ENCODE peak calls at places on chromosomes 4 and X, in five cellular contexts. One of them, this sample, is unnamed.

GRCh38 chr4:169957785-169958184 is 68.4 kb downstream of the MFAP3L start:
- DNase-seq in OCI-M1: no peak
- DNase-seq in RCC 7860: no peak
- DNase-seq in fibroblast of mammary gland: no peak
- DNase-seq in anterior cingulate cortex: no peak
- DNase-seq in this sample: no peak

GRCh38 chr4:81722229-81722900 is 250.7 kb upstream of the RASGEF1B start:
- DNase-seq in fibroblast of mammary gland: no peak
- DNase-seq in OCI-M1: no peak
- DNase-seq in RCC 7860: no peak
- DNase-seq in anterior cingulate cortex: no peak
- DNase-seq in this sample: no peak

GRCh38 chr4:10971800-10972398 is 287.3 kb upstream of the CLNK start:
- DNase-seq in anterior cingulate cortex: no peak
- DNase-seq in OCI-M1: no peak
- DNase-seq in fibroblast of mammary gland: no peak
- DNase-seq in RCC 7860: no peak
- DNase-seq in this sample: no peak

GRCh38 chr4:116118216-116118615 is 967.2 kb downstream of the TRAM1L1 start:
- DNase-seq in OCI-M1: peak; percentile 4
- DNase-seq in RCC 7860: no peak
- DNase-seq in fibroblast of mammary gland: no peak
- DNase-seq in anterior cingulate cortex: no peak
- DNase-seq in this sample: no peak

GRCh38 chr4:146308951-146309350 is 94.6 kb downstream of the REELD1 start:
- DNase-seq in anterior cingulate cortex: no peak
- DNase-seq in OCI-M1: no peak
- DNase-seq in RCC 7860: no peak
- DNase-seq in fibroblast of mammary gland: no peak
- DNase-seq in this sample: no peak

GRCh38 chr4:102554482-102554881 is 53.3 kb downstream of the NFKB1 start:
- DNase-seq in RCC 7860: peak; percentile 66
- DNase-seq in anterior cingulate cortex: peak; percentile 9
- DNase-seq in fibroblast of mammary gland: peak; percentile 89
- DNase-seq in OCI-M1: no peak
- DNase-seq in this sample: no peak

GRCh38 chr4:99366491-99366890 is 13.9 kb upstream of the ADH1C start:
- DNase-seq in OCI-M1: no peak
- DNase-seq in RCC 7860: no peak
- DNase-seq in fibroblast of mammary gland: no peak
- DNase-seq in anterior cingulate cortex: no peak
- DNase-seq in this sample: no peak

GRCh38 chr4:77293426-77293825 is 136.4 kb downstream of the CCNG2 start:
- DNase-seq in RCC 7860: no peak
- DNase-seq in OCI-M1: no peak
- DNase-seq in fibroblast of mammary gland: no peak
- DNase-seq in anterior cingulate cortex: no peak
- DNase-seq in this sample: no peak

GRCh38 chr4:142274137-142274536 is 572.0 kb downstream of the INPP4B start:
- DNase-seq in fibroblast of mammary gland: peak; percentile 62
- DNase-seq in anterior cingulate cortex: no peak
- DNase-seq in OCI-M1: no peak
- DNase-seq in RCC 7860: peak; percentile 24
- DNase-seq in this sample: no peak

GRCh38 chr4:23958749-23959148 is 68.9 kb upstream of the PPARGC1A start:
- DNase-seq in fibroblast of mammary gland: no peak
- DNase-seq in OCI-M1: no peak
- DNase-seq in RCC 7860: no peak
- DNase-seq in anterior cingulate cortex: no peak
- DNase-seq in this sample: no peak

GRCh38 chrX:154544885-154545284 is 1.8 kb downstream of the G6PD start:
- DNase-seq in RCC 7860: no peak
- DNase-seq in fibroblast of mammary gland: no peak
- DNase-seq in anterior cingulate cortex: no peak
- DNase-seq in OCI-M1: no peak
- DNase-seq in this sample: no peak

GRCh38 chr4:54586343-54586953 is 71.3 kb upstream of the KIT start:
- DNase-seq in OCI-M1: peak; percentile 70
- DNase-seq in fibroblast of mammary gland: peak; percentile 36
- DNase-seq in RCC 7860: peak; percentile 53
- DNase-seq in anterior cingulate cortex: no peak
- DNase-seq in this sample: no peak

GRCh38 chrX:46588263-46588662 is 14.7 kb downstream of the CHST7 start:
- DNase-seq in RCC 7860: peak; percentile 26
- DNase-seq in fibroblast of mammary gland: peak; percentile 67
- DNase-seq in anterior cingulate cortex: peak; percentile 33
- DNase-seq in OCI-M1: no peak
- DNase-seq in this sample: peak; percentile 5

GRCh38 chrX:13487731-13488505 is 81.5 kb upstream of the EGFL6 start:
- DNase-seq in OCI-M1: peak; percentile 77
- DNase-seq in fibroblast of mammary gland: peak; percentile 94
- DNase-seq in anterior cingulate cortex: no peak
- DNase-seq in RCC 7860: peak; percentile 71
- DNase-seq in this sample: peak; percentile 55

GRCh38 chr4:30553721-30554120 is 166.4 kb upstream of the PCDH7 start:
- DNase-seq in fibroblast of mammary gland: no peak
- DNase-seq in anterior cingulate cortex: no peak
- DNase-seq in OCI-M1: peak; percentile 66
- DNase-seq in RCC 7860: no peak
- DNase-seq in this sample: no peak

GRCh38 chrX:14497184-14497666 is 32.1 kb upstream of the GLRA2 start:
- DNase-seq in OCI-M1: peak; percentile 79
- DNase-seq in RCC 7860: no peak
- DNase-seq in fibroblast of mammary gland: peak; percentile 19
- DNase-seq in anterior cingulate cortex: no peak
- DNase-seq in this sample: peak; percentile 17

GRCh38 chrX:17519349-17519748 is 144.3 kb downstream of the NHS start:
- DNase-seq in anterior cingulate cortex: no peak
- DNase-seq in fibroblast of mammary gland: peak; percentile 57
- DNase-seq in OCI-M1: no peak
- DNase-seq in RCC 7860: no peak
- DNase-seq in this sample: no peak

GRCh38 chrX:103063918-103064434 is at the start of gene BEX1:
- DNase-seq in fibroblast of mammary gland: peak; percentile 23
- DNase-seq in anterior cingulate cortex: peak; percentile 77
- DNase-seq in OCI-M1: no peak
- DNase-seq in RCC 7860: no peak
- DNase-seq in this sample: peak; percentile 65

GRCh38 chr4:76147454-76148141 is 599 bp downstream of the NUP54 start:
- DNase-seq in anterior cingulate cortex: peak; percentile 48
- DNase-seq in RCC 7860: peak; percentile 63
- DNase-seq in fibroblast of mammary gland: peak; percentile 83
- DNase-seq in OCI-M1: peak; percentile 87
- DNase-seq in this sample: peak; percentile 46

GRCh38 chr4:145011636-145012035 is 86.4 kb downstream of the ANAPC10 start:
- DNase-seq in OCI-M1: no peak
- DNase-seq in RCC 7860: no peak
- DNase-seq in fibroblast of mammary gland: no peak
- DNase-seq in anterior cingulate cortex: no peak
- DNase-seq in this sample: no peak

GRCh38 chr4:3371581-3372001 is 70.2 kb upstream of the HGFAC start:
- DNase-seq in OCI-M1: no peak
- DNase-seq in fibroblast of mammary gland: no peak
- DNase-seq in RCC 7860: no peak
- DNase-seq in anterior cingulate cortex: no peak
- DNase-seq in this sample: no peak

GRCh38 chr4:2183394-2183793 is 58.5 kb downstream of the HAUS3 start:
- DNase-seq in anterior cingulate cortex: no peak
- DNase-seq in RCC 7860: no peak
- DNase-seq in fibroblast of mammary gland: peak; percentile 20
- DNase-seq in OCI-M1: no peak
- DNase-seq in this sample: peak; percentile 30

GRCh38 chr4:53461244-53461643 is 83.8 kb downstream of the FIP1L1 start:
- DNase-seq in anterior cingulate cortex: no peak
- DNase-seq in fibroblast of mammary gland: no peak
- DNase-seq in RCC 7860: no peak
- DNase-seq in OCI-M1: no peak
- DNase-seq in this sample: no peak

GRCh38 chrX:7948483-7948882 is 21.3 kb upstream of the PNPLA4 start:
- DNase-seq in anterior cingulate cortex: no peak
- DNase-seq in fibroblast of mammary gland: no peak
- DNase-seq in RCC 7860: no peak
- DNase-seq in OCI-M1: no peak
- DNase-seq in this sample: no peak

GRCh38 chrX:10098235-10098819 is 58.4 kb upstream of the CLCN4 start:
- DNase-seq in fibroblast of mammary gland: peak; percentile 8
- DNase-seq in RCC 7860: no peak
- DNase-seq in OCI-M1: no peak
- DNase-seq in anterior cingulate cortex: no peak
- DNase-seq in this sample: peak; percentile 9

GRCh38 chr4:26385690-26386089 is 64.9 kb downstream of the RBPJ start:
- DNase-seq in RCC 7860: no peak
- DNase-seq in fibroblast of mammary gland: no peak
- DNase-seq in OCI-M1: no peak
- DNase-seq in anterior cingulate cortex: no peak
- DNase-seq in this sample: no peak

GRCh38 chr4:139988863-139989765 is 164.9 kb downstream of the MAML3 start:
- DNase-seq in anterior cingulate cortex: no peak
- DNase-seq in OCI-M1: peak; percentile 27
- DNase-seq in RCC 7860: peak; percentile 77
- DNase-seq in fibroblast of mammary gland: peak; percentile 96
- DNase-seq in this sample: peak; percentile 72

GRCh38 chr4:38548256-38548655 is 115.7 kb upstream of the KLF3 start:
- DNase-seq in RCC 7860: no peak
- DNase-seq in anterior cingulate cortex: no peak
- DNase-seq in fibroblast of mammary gland: no peak
- DNase-seq in OCI-M1: no peak
- DNase-seq in this sample: no peak

GRCh38 chrX:98068210-98068609 is 1184.5 kb downstream of the RPA4 start:
- DNase-seq in RCC 7860: no peak
- DNase-seq in OCI-M1: peak; percentile 52
- DNase-seq in fibroblast of mammary gland: peak; percentile 9
- DNase-seq in anterior cingulate cortex: no peak
- DNase-seq in this sample: no peak